ENCODE peak calls at places on chromosome 17, in seven cellular contexts. One of them, this sample, is unnamed.

GRCh38 chr17:28204751-28205150 is 114.2 kb upstream of the TMEM97 start:
- DNase-seq in H1: no peak
- DNase-seq in endothelial cell of umbilical vein: no peak
- DNase-seq in IMR-90: peak; percentile 54
- DNase-seq in body of pancreas: no peak
- DNase-seq in tibial nerve: no peak
- DNase-seq in uterus: no peak
- DNase-seq in this sample: no peak

GRCh38 chr17:66992911-66993310 is 28.4 kb downstream of the CACNG4 start:
- DNase-seq in H1: no peak
- DNase-seq in endothelial cell of umbilical vein: no peak
- DNase-seq in IMR-90: no peak
- DNase-seq in body of pancreas: no peak
- DNase-seq in tibial nerve: no peak
- DNase-seq in uterus: no peak
- DNase-seq in this sample: no peak

GRCh38 chr17:77749316-77749715 is 209.2 kb upstream of the TNRC6C start:
- DNase-seq in H1: no peak
- DNase-seq in endothelial cell of umbilical vein: no peak
- DNase-seq in IMR-90: no peak
- DNase-seq in body of pancreas: no peak
- DNase-seq in tibial nerve: no peak
- DNase-seq in uterus: no peak
- DNase-seq in this sample: no peak

GRCh38 chr17:48588519-48588918 is 1.5 kb downstream of the HOXB3 start:
- DNase-seq in H1: no peak
- DNase-seq in endothelial cell of umbilical vein: no peak
- DNase-seq in IMR-90: peak; percentile 53
- DNase-seq in body of pancreas: no peak
- DNase-seq in tibial nerve: no peak
- DNase-seq in uterus: no peak
- DNase-seq in this sample: no peak

GRCh38 chr17:77692571-77693161 is 265.8 kb upstream of the TNRC6C start:
- DNase-seq in H1: no peak
- DNase-seq in endothelial cell of umbilical vein: no peak
- DNase-seq in IMR-90: peak; percentile 9
- DNase-seq in body of pancreas: no peak
- DNase-seq in tibial nerve: no peak
- DNase-seq in uterus: no peak
- DNase-seq in this sample: no peak

GRCh38 chr17:12964162-12964561 is 53.7 kb downstream of the ELAC2 start:
- DNase-seq in H1: no peak
- DNase-seq in endothelial cell of umbilical vein: no peak
- DNase-seq in IMR-90: no peak
- DNase-seq in body of pancreas: no peak
- DNase-seq in tibial nerve: no peak
- DNase-seq in uterus: no peak
- DNase-seq in this sample: no peak

GRCh38 chr17:60675997-60676396 is 1.7 kb upstream of the BCAS3 start:
- DNase-seq in H1: no peak
- DNase-seq in endothelial cell of umbilical vein: no peak
- DNase-seq in IMR-90: no peak
- DNase-seq in body of pancreas: no peak
- DNase-seq in tibial nerve: no peak
- DNase-seq in uterus: no peak
- DNase-seq in this sample: no peak

GRCh38 chr17:57440522-57441269 is 184.4 kb downstream of the MSI2 start:
- DNase-seq in H1: peak; percentile 21
- DNase-seq in endothelial cell of umbilical vein: peak; percentile 55
- DNase-seq in IMR-90: peak; percentile 88
- DNase-seq in body of pancreas: peak; percentile 53
- DNase-seq in tibial nerve: peak; percentile 63
- DNase-seq in uterus: peak; percentile 52
- DNase-seq in this sample: no peak

GRCh38 chr17:65514082-65514481 is 47.4 kb downstream of the AXIN2 start:
- DNase-seq in H1: no peak
- DNase-seq in endothelial cell of umbilical vein: no peak
- DNase-seq in IMR-90: peak; percentile 56
- DNase-seq in body of pancreas: no peak
- DNase-seq in tibial nerve: no peak
- DNase-seq in uterus: no peak
- DNase-seq in this sample: no peak

GRCh38 chr17:65198653-65199382 is 61.6 kb downstream of the RGS9 start:
- DNase-seq in H1: no peak
- DNase-seq in endothelial cell of umbilical vein: peak; percentile 67
- DNase-seq in IMR-90: peak; percentile 69
- DNase-seq in body of pancreas: no peak
- DNase-seq in tibial nerve: peak; percentile 12
- DNase-seq in uterus: no peak
- DNase-seq in this sample: peak; percentile 30

GRCh38 chr17:9087921-9088320 is 66.6 kb downstream of the NTN1 start:
- DNase-seq in H1: no peak
- DNase-seq in endothelial cell of umbilical vein: no peak
- DNase-seq in IMR-90: no peak
- DNase-seq in body of pancreas: no peak
- DNase-seq in tibial nerve: no peak
- DNase-seq in uterus: no peak
- DNase-seq in this sample: no peak

GRCh38 chr17:61199431-61200348 is 200.0 kb upstream of the TBX2 start:
- DNase-seq in H1: no peak
- DNase-seq in endothelial cell of umbilical vein: no peak
- DNase-seq in IMR-90: no peak
- DNase-seq in body of pancreas: no peak
- DNase-seq in tibial nerve: no peak
- DNase-seq in uterus: no peak
- DNase-seq in this sample: no peak

GRCh38 chr17:70119961-70120360 is 44.9 kb downstream of the KCNJ16 start:
- DNase-seq in H1: no peak
- DNase-seq in endothelial cell of umbilical vein: peak; percentile 52
- DNase-seq in IMR-90: no peak
- DNase-seq in body of pancreas: no peak
- DNase-seq in tibial nerve: no peak
- DNase-seq in uterus: no peak
- DNase-seq in this sample: no peak

GRCh38 chr17:68097161-68097805 is 61.7 kb downstream of the KPNA2 start:
- DNase-seq in H1: no peak
- DNase-seq in endothelial cell of umbilical vein: no peak
- DNase-seq in IMR-90: peak; percentile 26
- DNase-seq in body of pancreas: no peak
- DNase-seq in tibial nerve: no peak
- DNase-seq in uterus: no peak
- DNase-seq in this sample: no peak

GRCh38 chr17:77317091-77317519 is 176.3 kb downstream of the SEC14L1 start:
- DNase-seq in H1: no peak
- DNase-seq in endothelial cell of umbilical vein: peak; percentile 16
- DNase-seq in IMR-90: no peak
- DNase-seq in body of pancreas: no peak
- DNase-seq in tibial nerve: no peak
- DNase-seq in uterus: no peak
- DNase-seq in this sample: no peak

GRCh38 chr17:82160081-82160480 is 52.6 kb downstream of the CCDC57 start:
- DNase-seq in H1: no peak
- DNase-seq in endothelial cell of umbilical vein: peak; percentile 52
- DNase-seq in IMR-90: peak; percentile 66
- DNase-seq in body of pancreas: no peak
- DNase-seq in tibial nerve: no peak
- DNase-seq in uterus: no peak
- DNase-seq in this sample: no peak

GRCh38 chr17:82167028-82167427 is 45.6 kb downstream of the CCDC57 start:
- DNase-seq in H1: no peak
- DNase-seq in endothelial cell of umbilical vein: no peak
- DNase-seq in IMR-90: no peak
- DNase-seq in body of pancreas: no peak
- DNase-seq in tibial nerve: no peak
- DNase-seq in uterus: no peak
- DNase-seq in this sample: no peak

GRCh38 chr17:82168568-82168967 is 44.1 kb downstream of the CCDC57 start:
- DNase-seq in H1: no peak
- DNase-seq in endothelial cell of umbilical vein: no peak
- DNase-seq in IMR-90: no peak
- DNase-seq in body of pancreas: no peak
- DNase-seq in tibial nerve: no peak
- DNase-seq in uterus: no peak
- DNase-seq in this sample: no peak

GRCh38 chr17:82161216-82161615 is 51.4 kb downstream of the CCDC57 start:
- DNase-seq in H1: no peak
- DNase-seq in endothelial cell of umbilical vein: no peak
- DNase-seq in IMR-90: no peak
- DNase-seq in body of pancreas: no peak
- DNase-seq in tibial nerve: no peak
- DNase-seq in uterus: no peak
- DNase-seq in this sample: no peak

DNA sequence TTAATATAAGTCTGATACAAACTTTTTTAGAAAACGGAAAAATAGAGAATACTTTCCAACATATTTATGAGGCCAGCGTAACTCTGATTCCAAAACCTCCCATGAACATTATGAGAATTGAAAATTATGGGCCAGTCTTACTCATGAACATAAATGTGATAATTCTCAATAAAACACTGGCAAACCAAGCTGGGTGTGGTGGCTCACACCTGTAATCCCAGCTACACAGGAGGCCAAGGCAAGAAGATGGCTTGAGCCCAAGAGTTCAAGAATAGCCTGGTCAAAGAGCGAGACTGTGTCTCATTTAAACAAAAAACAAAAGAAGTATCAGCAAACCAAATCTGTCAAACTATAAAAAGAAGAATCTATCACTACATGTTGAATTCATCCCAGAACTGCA is 47.8 kb downstream of the CCDC57 start:
- DNase-seq in H1: no peak
- DNase-seq in endothelial cell of umbilical vein: no peak
- DNase-seq in IMR-90: no peak
- DNase-seq in body of pancreas: no peak
- DNase-seq in tibial nerve: no peak
- DNase-seq in uterus: no peak
- DNase-seq in this sample: no peak
- H3K27ac ChIP-seq in H1: no peak overlapping the region
- H3K27ac ChIP-seq in endothelial cell of umbilical vein: no peak overlapping the region
- H3K27ac ChIP-seq in IMR-90: no peak overlapping the region
- H3K27ac ChIP-seq in body of pancreas: no peak overlapping the region
- H3K27ac ChIP-seq in tibial nerve: no peak overlapping the region
- H3K27ac ChIP-seq in uterus: no peak overlapping the region
- H3K27ac ChIP-seq in this sample: no peak overlapping the region

GRCh38 chr17:81514485-81514734 is 1.8 kb upstream of the ACTG1 start:
- DNase-seq in H1: no peak
- DNase-seq in endothelial cell of umbilical vein: no peak
- DNase-seq in IMR-90: no peak
- DNase-seq in body of pancreas: no peak
- DNase-seq in tibial nerve: no peak
- DNase-seq in uterus: no peak
- DNase-seq in this sample: no peak

GRCh38 chr17:81516439-81516838 is 3.8 kb upstream of the ACTG1 start:
- DNase-seq in H1: no peak
- DNase-seq in endothelial cell of umbilical vein: no peak
- DNase-seq in IMR-90: no peak
- DNase-seq in body of pancreas: no peak
- DNase-seq in tibial nerve: no peak
- DNase-seq in uterus: peak; percentile 26
- DNase-seq in this sample: no peak

GRCh38 chr17:81515530-81516041 is 3.0 kb upstream of the ACTG1 start:
- DNase-seq in H1: no peak
- DNase-seq in endothelial cell of umbilical vein: no peak
- DNase-seq in IMR-90: no peak
- DNase-seq in body of pancreas: no peak
- DNase-seq in tibial nerve: no peak
- DNase-seq in uterus: no peak
- DNase-seq in this sample: no peak

GRCh38 chr17:81513669-81514484 is 1.3 kb upstream of the ACTG1 start:
- DNase-seq in H1: no peak
- DNase-seq in endothelial cell of umbilical vein: peak; percentile 71
- DNase-seq in IMR-90: peak; percentile 68
- DNase-seq in body of pancreas: peak; percentile 75
- DNase-seq in tibial nerve: peak; percentile 54
- DNase-seq in uterus: peak; percentile 69
- DNase-seq in this sample: peak; percentile 75

GRCh38 chr17:81514735-81515529 is 2.3 kb upstream of the ACTG1 start:
- DNase-seq in H1: no peak
- DNase-seq in endothelial cell of umbilical vein: peak; percentile 55
- DNase-seq in IMR-90: peak; percentile 82
- DNase-seq in body of pancreas: peak; percentile 79
- DNase-seq in tibial nerve: peak; percentile 59
- DNase-seq in uterus: peak; percentile 87
- DNase-seq in this sample: peak; percentile 83
- TF ChIP-seq POLR2A in H1: peak; percentile 43
- TF ChIP-seq POLR2A in endothelial cell of umbilical vein: peak; percentile 75
- TF ChIP-seq POLR2A in IMR-90: no peak
- TF ChIP-seq POLR2A in body of pancreas: peak; percentile 56
- TF ChIP-seq POLR2A in tibial nerve: peak; percentile 56
- TF ChIP-seq POLR2A in uterus: peak; percentile 89
- TF ChIP-seq POLR2A in this sample: no peak

DNA sequence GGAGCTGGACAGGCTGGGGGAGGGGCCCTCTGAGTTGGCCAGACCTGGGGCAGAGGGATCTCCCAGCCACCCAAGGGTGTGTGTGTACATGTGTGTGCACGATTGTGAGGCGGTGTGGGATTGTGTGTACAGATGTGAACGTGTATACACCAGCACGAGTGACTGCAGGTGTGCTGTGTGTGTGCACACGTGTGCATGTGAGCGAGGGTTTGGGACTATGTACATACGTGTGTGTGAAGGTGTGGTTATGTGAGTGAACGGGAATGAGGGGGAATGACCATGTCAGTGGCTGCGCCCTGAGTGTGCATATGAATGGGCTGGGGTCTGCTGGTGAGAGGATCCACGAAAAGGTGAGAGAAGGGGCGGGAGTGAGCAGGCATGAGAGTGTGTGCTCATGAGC is 22.4 kb upstream of the TAC4 start:
- DNase-seq in H1: no peak
- DNase-seq in endothelial cell of umbilical vein: no peak
- DNase-seq in IMR-90: no peak
- DNase-seq in body of pancreas: no peak
- DNase-seq in tibial nerve: no peak
- DNase-seq in uterus: no peak
- DNase-seq in this sample: no peak
- H3K27ac ChIP-seq in H1: no peak overlapping the region
- H3K27ac ChIP-seq in endothelial cell of umbilical vein: no peak overlapping the region
- H3K27ac ChIP-seq in IMR-90: no peak overlapping the region
- H3K27ac ChIP-seq in body of pancreas: no peak overlapping the region
- H3K27ac ChIP-seq in tibial nerve: no peak overlapping the region
- H3K27ac ChIP-seq in uterus: no peak overlapping the region
- H3K27ac ChIP-seq in this sample: no peak overlapping the region

DNA sequence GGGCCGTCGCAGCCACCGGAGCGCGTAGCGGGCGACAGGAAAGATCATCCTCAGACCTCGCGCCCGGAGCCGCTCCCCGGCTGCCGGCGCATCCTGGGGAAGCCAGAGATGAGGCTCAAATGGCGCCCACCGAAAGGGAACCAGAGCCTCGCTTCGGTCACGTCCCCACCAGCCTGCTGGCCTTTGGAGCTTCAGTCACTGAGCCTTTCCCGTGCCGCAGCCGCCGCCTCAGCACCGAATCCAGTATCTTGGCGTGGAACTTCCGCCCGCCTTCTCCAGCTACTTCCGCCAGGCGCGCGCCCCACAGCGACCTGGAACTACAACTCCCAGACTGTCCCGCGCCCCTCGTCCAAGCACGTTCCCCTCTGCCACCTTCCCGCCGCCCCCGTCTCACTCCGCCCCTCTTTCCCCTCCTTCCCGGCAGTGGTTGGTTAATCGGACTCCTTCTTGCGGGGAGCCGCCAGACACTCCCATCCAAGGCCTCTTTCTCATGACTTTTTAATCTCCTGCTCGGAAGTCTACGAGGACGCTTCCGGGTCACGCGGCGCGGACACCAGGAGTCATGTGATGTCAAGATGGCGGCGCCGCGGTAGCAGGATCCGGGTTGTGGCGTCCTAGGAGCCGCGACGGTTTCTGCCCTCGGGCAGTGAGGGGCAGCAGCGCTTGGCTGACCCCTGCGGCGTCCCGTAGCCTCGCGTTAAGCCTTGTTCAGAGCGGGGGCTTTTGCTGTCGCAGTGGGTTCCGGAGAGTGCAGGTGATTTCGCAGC is at the start of the genes SMCR8 and TOP3A:
- DNase-seq in H1: peak; percentile 85
- DNase-seq in endothelial cell of umbilical vein: peak; percentile 99
- DNase-seq in IMR-90: peak; percentile 98
- DNase-seq in body of pancreas: peak; percentile 97
- DNase-seq in tibial nerve: peak; percentile 98
- DNase-seq in uterus: peak; percentile 98
- DNase-seq in this sample: peak; percentile 98
- TF ChIP-seq POLR2A in H1: peak; percentile 62
- TF ChIP-seq POLR2A in endothelial cell of umbilical vein: peak; percentile 72
- TF ChIP-seq POLR2A in IMR-90: peak; percentile 90
- TF ChIP-seq POLR2A in body of pancreas: peak; percentile 72
- TF ChIP-seq POLR2A in tibial nerve: peak; percentile 34
- TF ChIP-seq POLR2A in uterus: peak; percentile 30
- TF ChIP-seq POLR2A in this sample: peak; percentile 53

This sample was measured in breast epithelium.